ENCODE peak calls at places on chromosomes 3 and 15, in five cellular contexts. One of them, this sample, is unnamed.

GRCh38 chr15:64096486-64097431 is 977 bp downstream of the SNX1 start:
- DNase-seq in neural progenitor cell: peak
- DNase-seq in LNCaP clone FGC: no peak
- DNase-seq in fibroblast of lung: peak
- DNase-seq in psoas muscle: no peak
- DNase-seq in this sample: peak

GRCh38 chr3:134721214-134721613 is 70.4 kb upstream of the KY start:
- DNase-seq in neural progenitor cell: no peak
- DNase-seq in LNCaP clone FGC: no peak
- DNase-seq in fibroblast of lung: no peak
- DNase-seq in psoas muscle: no peak
- DNase-seq in this sample: no peak

GRCh38 chr3:183699238-183699947 is 1.8 kb downstream of the YEATS2 start:
- DNase-seq in neural progenitor cell: no peak
- DNase-seq in LNCaP clone FGC: no peak
- DNase-seq in fibroblast of lung: no peak
- DNase-seq in psoas muscle: no peak
- DNase-seq in this sample: peak

GRCh38 chr3:123499316-123499715 is 50.4 kb upstream of the ADCY5 start:
- DNase-seq in neural progenitor cell: no peak
- DNase-seq in LNCaP clone FGC: no peak
- DNase-seq in fibroblast of lung: peak
- DNase-seq in psoas muscle: no peak
- DNase-seq in this sample: no peak

GRCh38 chr3:76065975-76066374 is 280.6 kb upstream of the ZNF717 start:
- DNase-seq in neural progenitor cell: no peak
- DNase-seq in LNCaP clone FGC: no peak
- DNase-seq in fibroblast of lung: peak
- DNase-seq in psoas muscle: no peak
- DNase-seq in this sample: peak

GRCh38 chr3:196932600-196932999 is 9.7 kb downstream of the NCBP2 start:
- DNase-seq in neural progenitor cell: no peak
- DNase-seq in LNCaP clone FGC: no peak
- DNase-seq in fibroblast of lung: no peak
- DNase-seq in psoas muscle: no peak
- DNase-seq in this sample: no peak

GRCh38 chr15:90036343-90036742 is 35.2 kb downstream of the ZNF710 start:
- DNase-seq in neural progenitor cell: peak
- DNase-seq in LNCaP clone FGC: no peak
- DNase-seq in fibroblast of lung: no peak
- DNase-seq in psoas muscle: no peak
- DNase-seq in this sample: no peak

GRCh38 chr15:28913171-28913765 is 27.5 kb downstream of the APBA2 start:
- DNase-seq in neural progenitor cell: peak
- DNase-seq in LNCaP clone FGC: no peak
- DNase-seq in fibroblast of lung: peak
- DNase-seq in psoas muscle: no peak
- DNase-seq in this sample: no peak

GRCh38 chr3:147341727-147342126 is 64.6 kb downstream of the ZIC4 start:
- DNase-seq in neural progenitor cell: peak
- DNase-seq in LNCaP clone FGC: no peak
- DNase-seq in fibroblast of lung: no peak
- DNase-seq in psoas muscle: no peak
- DNase-seq in this sample: no peak

GRCh38 chr3:127855246-127855645 is 32.9 kb upstream of the MGLL start:
- DNase-seq in neural progenitor cell: no peak
- DNase-seq in LNCaP clone FGC: no peak
- DNase-seq in fibroblast of lung: no peak
- DNase-seq in psoas muscle: no peak
- DNase-seq in this sample: no peak

GRCh38 chr3:127851899-127852298 is 29.6 kb upstream of the MGLL start:
- DNase-seq in neural progenitor cell: peak
- DNase-seq in LNCaP clone FGC: no peak
- DNase-seq in fibroblast of lung: no peak
- DNase-seq in psoas muscle: no peak
- DNase-seq in this sample: no peak

GRCh38 chr3:127857270-127857801 is 35.0 kb upstream of the MGLL start:
- DNase-seq in neural progenitor cell: no peak
- DNase-seq in LNCaP clone FGC: no peak
- DNase-seq in fibroblast of lung: no peak
- DNase-seq in psoas muscle: no peak
- DNase-seq in this sample: peak

GRCh38 chr3:127856801-127857200 is 34.5 kb upstream of the MGLL start:
- DNase-seq in neural progenitor cell: no peak
- DNase-seq in LNCaP clone FGC: no peak
- DNase-seq in fibroblast of lung: no peak
- DNase-seq in psoas muscle: no peak
- DNase-seq in this sample: no peak

DNA sequence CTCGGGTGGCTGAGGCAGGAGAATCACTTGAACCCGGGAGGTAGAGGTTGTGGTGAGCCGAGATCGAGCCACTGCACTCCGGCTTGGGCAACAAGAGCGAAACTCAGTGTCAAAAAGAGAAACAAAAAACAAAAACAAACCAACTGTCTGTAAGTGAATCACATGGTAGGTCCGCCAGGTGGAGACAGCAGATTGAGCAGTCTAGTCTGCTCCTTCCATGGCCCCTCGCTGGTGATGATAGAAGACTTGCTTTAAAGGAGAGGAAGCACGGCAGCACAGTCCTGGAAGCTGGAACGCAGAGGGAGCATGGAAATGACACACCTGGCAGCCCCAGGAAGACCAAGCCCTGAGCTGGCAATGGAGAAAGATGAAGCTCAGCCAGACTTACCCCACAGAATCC is 31.4 kb upstream of the MGLL start:
- DNase-seq in neural progenitor cell: peak
- DNase-seq in LNCaP clone FGC: no peak
- DNase-seq in fibroblast of lung: no peak
- DNase-seq in psoas muscle: no peak
- DNase-seq in this sample: no peak
- TF ChIP-seq CTCF in neural progenitor cell: no peak
- TF ChIP-seq CTCF in LNCaP clone FGC: peak
- TF ChIP-seq CTCF in fibroblast of lung: no peak
- TF ChIP-seq CTCF in psoas muscle: no peak
- TF ChIP-seq CTCF in this sample: no peak

GRCh38 chr3:73664389-73664788 is 39.6 kb upstream of the PDZRN3 start:
- DNase-seq in neural progenitor cell: no peak
- DNase-seq in LNCaP clone FGC: no peak
- DNase-seq in fibroblast of lung: no peak
- DNase-seq in psoas muscle: no peak
- DNase-seq in this sample: no peak

GRCh38 chr3:73665317-73665716 is 40.6 kb upstream of the PDZRN3 start:
- DNase-seq in neural progenitor cell: no peak
- DNase-seq in LNCaP clone FGC: no peak
- DNase-seq in fibroblast of lung: no peak
- DNase-seq in psoas muscle: no peak
- DNase-seq in this sample: no peak

GRCh38 chr3:73667889-73668288 is 43.1 kb upstream of the PDZRN3 start:
- DNase-seq in neural progenitor cell: no peak
- DNase-seq in LNCaP clone FGC: no peak
- DNase-seq in fibroblast of lung: no peak
- DNase-seq in psoas muscle: no peak
- DNase-seq in this sample: no peak

GRCh38 chr3:73669268-73669667 is 44.5 kb upstream of the PDZRN3 start:
- DNase-seq in neural progenitor cell: no peak
- DNase-seq in LNCaP clone FGC: no peak
- DNase-seq in fibroblast of lung: peak
- DNase-seq in psoas muscle: no peak
- DNase-seq in this sample: no peak

DNA sequence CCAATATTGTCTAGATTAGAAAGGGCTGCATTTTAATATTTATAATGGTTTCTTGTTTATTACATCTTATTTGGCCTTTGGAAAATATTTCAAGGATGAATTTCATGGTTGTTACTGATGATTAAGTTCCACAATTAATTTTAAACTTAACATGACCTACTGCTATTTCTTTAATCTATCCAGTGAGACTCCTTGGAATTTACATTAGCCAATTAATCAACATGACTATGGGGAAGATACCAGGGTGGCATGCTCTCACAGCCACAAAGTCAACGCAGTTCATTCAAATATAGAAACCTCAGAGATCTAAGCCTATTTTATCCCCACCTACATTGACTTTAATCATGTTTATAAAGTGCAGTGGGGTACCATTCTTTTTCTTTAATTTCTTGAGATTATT is 43.6 kb upstream of the PDZRN3 start:
- DNase-seq in neural progenitor cell: no peak
- DNase-seq in LNCaP clone FGC: no peak
- DNase-seq in fibroblast of lung: peak
- DNase-seq in psoas muscle: no peak
- DNase-seq in this sample: no peak
- TF ChIP-seq CTCF in neural progenitor cell: no peak
- TF ChIP-seq CTCF in LNCaP clone FGC: no peak
- TF ChIP-seq CTCF in fibroblast of lung: no peak
- TF ChIP-seq CTCF in psoas muscle: no peak
- TF ChIP-seq CTCF in this sample: no peak

GRCh38 chr3:33064929-33065328 is 32.0 kb downstream of the GLB1 start:
- DNase-seq in neural progenitor cell: no peak
- DNase-seq in LNCaP clone FGC: no peak
- DNase-seq in fibroblast of lung: no peak
- DNase-seq in psoas muscle: no peak
- DNase-seq in this sample: no peak
- TF ChIP-seq CTCF in neural progenitor cell: no peak
- TF ChIP-seq CTCF in LNCaP clone FGC: peak
- TF ChIP-seq CTCF in fibroblast of lung: no peak
- TF ChIP-seq CTCF in psoas muscle: no peak
- TF ChIP-seq CTCF in this sample: peak

DNA sequence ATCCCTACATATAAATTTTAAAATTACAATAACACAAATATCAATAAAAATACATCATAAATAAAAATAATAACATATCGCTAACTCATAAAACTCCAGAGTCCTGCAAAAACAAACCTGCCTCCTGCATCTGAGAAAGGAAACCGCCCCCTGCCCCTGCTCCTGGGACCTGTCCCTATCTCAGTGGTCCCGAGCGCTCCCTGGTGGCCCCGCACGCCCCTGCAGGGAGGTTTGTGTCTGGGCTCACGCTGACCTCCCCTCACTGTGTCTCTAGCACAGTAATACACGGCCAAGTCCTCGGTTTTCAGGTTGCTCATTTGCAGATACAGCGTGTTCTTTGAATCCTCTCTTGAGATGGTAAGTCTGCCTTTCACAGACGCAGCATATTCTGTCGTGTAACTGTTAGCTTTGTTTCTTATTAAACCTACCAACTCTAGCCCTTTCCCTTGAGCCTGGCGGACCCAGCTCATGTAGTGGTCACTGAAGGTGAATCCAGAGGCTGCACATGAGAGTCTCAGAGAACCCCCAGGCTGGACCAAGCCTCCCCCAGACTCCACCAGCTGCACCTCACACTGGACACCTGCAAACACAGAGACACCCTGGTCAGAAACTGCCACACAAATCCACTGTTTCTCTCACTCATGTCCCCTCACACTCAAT is 554.1 kb downstream of the GOLGA6L6 start:
- DNase-seq in neural progenitor cell: no peak
- DNase-seq in LNCaP clone FGC: no peak
- DNase-seq in fibroblast of lung: no peak
- DNase-seq in psoas muscle: no peak
- DNase-seq in this sample: no peak
- TF ChIP-seq CTCF in neural progenitor cell: no peak
- TF ChIP-seq CTCF in LNCaP clone FGC: peak
- TF ChIP-seq CTCF in fibroblast of lung: no peak
- TF ChIP-seq CTCF in psoas muscle: no peak
- TF ChIP-seq CTCF in this sample: no peak

GRCh38 chr15:32029409-32029861 is 880 bp upstream of the CHRNA7 start:
- DNase-seq in neural progenitor cell: peak
- DNase-seq in LNCaP clone FGC: no peak
- DNase-seq in fibroblast of lung: no peak
- DNase-seq in psoas muscle: peak
- DNase-seq in this sample: no peak
- TF ChIP-seq CTCF in neural progenitor cell: peak
- TF ChIP-seq CTCF in LNCaP clone FGC: peak
- TF ChIP-seq CTCF in fibroblast of lung: no peak
- TF ChIP-seq CTCF in psoas muscle: peak
- TF ChIP-seq CTCF in this sample: no peak

GRCh38 chr3:153113553-153113952 is 48.5 kb upstream of the RAP2B start:
- DNase-seq in neural progenitor cell: no peak
- DNase-seq in LNCaP clone FGC: no peak
- DNase-seq in fibroblast of lung: no peak
- DNase-seq in psoas muscle: no peak
- DNase-seq in this sample: no peak
- TF ChIP-seq CTCF in neural progenitor cell: no peak
- TF ChIP-seq CTCF in LNCaP clone FGC: no peak
- TF ChIP-seq CTCF in fibroblast of lung: no peak
- TF ChIP-seq CTCF in psoas muscle: no peak
- TF ChIP-seq CTCF in this sample: no peak

This sample was measured in epithelial cell of esophagus.